ENCODE peak calls at places on chromosome 16, in ten cellular contexts. K is neuronal stem cell; N is adrenal gland; I is HEK293T; Z is IMR-90; A is caudate nucleus; V is MCF 10A; H is amygdala; O is stimulated activated CD4-positive, alpha-beta T cell treated with anti-CD3 and anti-CD28 coated beads, Interleukin-15, amount 100 ng/mL, for 24 hours; G is stimulated activated CD8-positive, alpha-beta memory T cell treated with anti-CD3 and anti-CD28 coated beads, Interleukin-15, amount 100 ng/mL, for 4 hours. E is an unnamed sample.

GRCh38 chr16:68992521-68992920 is 112.9 kb upstream of the HAS3 start:
- DNase-seq in K (no peak), N (no peak), I (no peak), Z (peak), A (no peak), V (peak), H (no peak), O (no peak), G (no peak), E (no peak)

GRCh38 chr16:78638371-78638770 is 538.9 kb downstream of the WWOX start:
- DNase-seq in K (no peak), N (no peak), I (no peak), Z (no peak), A (no peak), V (no peak), H (no peak), O (no peak), G (no peak), E (no peak)

GRCh38 chr16:76787394-76787793 is 403.6 kb upstream of the MON1B start:
- DNase-seq in K (no peak), N (no peak), I (no peak), Z (no peak), A (no peak), V (peak), H (no peak), O (no peak), G (no peak), E (no peak)

GRCh38 chr16:50068550-50068949 is 2.8 kb downstream of the HEATR3 start:
- DNase-seq in K (no peak), N (no peak), I (no peak), Z (peak), A (no peak), V (no peak), H (no peak), O (no peak), G (no peak), E (no peak)

GRCh38 chr16:88414521-88415380 is 32.0 kb downstream of the ZNF469 start:
- DNase-seq in K (no peak), N (no peak), I (no peak), Z (no peak), A (no peak), V (no peak), H (no peak), O (no peak), G (no peak), E (no peak)

GRCh38 chr16:57732011-57732410 is 3.6 kb upstream of the KATNB1 start:
- DNase-seq in K (no peak), N (no peak), I (no peak), Z (peak), A (no peak), V (peak), H (no peak), O (no peak), G (no peak), E (no peak)

GRCh38 chr16:67284699-67285646 is 5.6 kb downstream of the PLEKHG4 start:
- DNase-seq in K (peak), N (no peak), I (peak), Z (peak), A (no peak), V (peak), H (no peak), O (no peak), G (no peak), E (no peak)

GRCh38 chr16:20969386-20969785 is 68.8 kb downstream of the LYRM1 start:
- DNase-seq in K (no peak), N (no peak), I (no peak), Z (no peak), A (peak), V (no peak), H (no peak), O (no peak), G (no peak), E (no peak)

GRCh38 chr16:23941025-23941424 is 105.2 kb downstream of the PRKCB start:
- DNase-seq in K (no peak), N (no peak), I (no peak), Z (no peak), A (no peak), V (no peak), H (no peak), O (no peak), G (no peak), E (no peak)

GRCh38 chr16:58195344-58195743 is 2.6 kb downstream of the CSNK2A2 start:
- DNase-seq in K (no peak), N (no peak), I (no peak), Z (no peak), A (no peak), V (no peak), H (no peak), O (no peak), G (no peak), E (no peak)

GRCh38 chr16:1668612-1669319 is 9.3 kb upstream of the JPT2 start:
- DNase-seq in K (no peak), N (no peak), I (no peak), Z (no peak), A (no peak), V (no peak), H (no peak), O (no peak), G (no peak), E (no peak)

GRCh38 chr16:30998852-30999761 is 11.3 kb downstream of the STX1B start:
- DNase-seq in K (no peak), N (no peak), I (no peak), Z (no peak), A (no peak), V (no peak), H (no peak), O (no peak), G (no peak), E (no peak)

GRCh38 chr16:74186589-74186988 is 110.0 kb upstream of the PSMD7 start:
- DNase-seq in K (no peak), N (no peak), I (no peak), Z (peak), A (no peak), V (no peak), H (no peak), O (no peak), G (no peak), E (no peak)

GRCh38 chr16:53809088-53809951 is 105.4 kb downstream of the FTO start:
- DNase-seq in K (no peak), N (no peak), I (no peak), Z (peak), A (no peak), V (peak), H (no peak), O (no peak), G (no peak), E (no peak)

GRCh38 chr16:51155199-51155607 is 4.1 kb upstream of the SALL1 start:
- DNase-seq in K (no peak), N (no peak), I (no peak), Z (no peak), A (no peak), V (no peak), H (no peak), O (no peak), G (no peak), E (no peak)

GRCh38 chr16:3017806-3018506 is at the start of gene CLDN6:
- DNase-seq in K (peak), N (no peak), I (peak), Z (no peak), A (no peak), V (no peak), H (no peak), O (peak), G (no peak), E (no peak)

E was measured in Panc1.